ENCODE peak calls at places on chromosome 22, in six cellular contexts. V is lower leg skin, R is T-helper 9 cell, T is ELR, O is endodermal cell, I is right lobe of liver. Z is an unnamed sample.

GRCh38 chr22:37631448-37632173 is 7.9 kb upstream of the SH3BP1 start:
- DNase-seq in V (no peak), R (no peak), T (no peak), O (no peak), I (no peak), Z (no peak)

GRCh38 chr22:49724030-49724892 is 103.4 kb downstream of the BRD1 start:
- DNase-seq in V (peak), R (peak), T (no peak), O (no peak), I (no peak), Z (no peak)

GRCh38 chr22:45159652-45160462 is 3.9 kb upstream of the NUP50 start:
- DNase-seq in V (no peak), R (no peak), T (peak), O (peak), I (no peak), Z (no peak)

GRCh38 chr22:29146771-29147170 is 58.9 kb upstream of the EMID1 start:
- DNase-seq in V (no peak), R (no peak), T (no peak), O (no peak), I (no peak), Z (no peak)

GRCh38 chr22:42754658-42755057 is 34.0 kb upstream of the A4GALT start:
- DNase-seq in V (no peak), R (no peak), T (peak), O (no peak), I (peak), Z (no peak)

GRCh38 chr22:17217179-17217578 is 2.1 kb downstream of the ADA2 start:
- DNase-seq in V (no peak), R (no peak), T (no peak), O (peak), I (no peak), Z (no peak)

GRCh38 chr22:36977401-36977861 is 41.8 kb downstream of the TST start:
- DNase-seq in V (peak), R (peak), T (peak), O (peak), I (peak), Z (peak)

GRCh38 chr22:40436460-40437431 is 66.4 kb downstream of the SGSM3 start:
- DNase-seq in V (no peak), R (no peak), T (peak), O (peak), I (no peak), Z (no peak)

GRCh38 chr22:37629928-37630327 is 9.5 kb upstream of the SH3BP1 start:
- DNase-seq in V (no peak), R (no peak), T (no peak), O (no peak), I (no peak), Z (no peak)

GRCh38 chr22:24548812-24549211 is 6.1 kb downstream of the GUCD1 start:
- DNase-seq in V (no peak), R (no peak), T (no peak), O (no peak), I (peak), Z (no peak)

GRCh38 chr22:31618471-31619176 is 43.4 kb downstream of the PISD start:
- DNase-seq in V (no peak), R (no peak), T (no peak), O (no peak), I (no peak), Z (no peak)

GRCh38 chr22:23060612-23061400 is 9.5 kb upstream of the GNAZ start:
- DNase-seq in V (peak), R (no peak), T (no peak), O (peak), I (peak), Z (no peak)

GRCh38 chr22:33328789-33329296 is 270.7 kb upstream of the SYN3 start:
- DNase-seq in V (no peak), R (no peak), T (no peak), O (no peak), I (no peak), Z (no peak)

GRCh38 chr22:22924369-22925145 is 36.9 kb downstream of the IGLL5 start:
- DNase-seq in V (no peak), R (no peak), T (no peak), O (no peak), I (peak), Z (no peak)

GRCh38 chr22:29541845-29542244 is 11.7 kb downstream of the THOC5 start:
- DNase-seq in V (no peak), R (no peak), T (no peak), O (no peak), I (no peak), Z (no peak)

GRCh38 chr22:28931844-28932561 is 48.6 kb downstream of the ZNRF3 start:
- DNase-seq in V (peak), R (no peak), T (no peak), O (no peak), I (no peak), Z (no peak)

GRCh38 chr22:38336699-38337098 is 19.5 kb upstream of the CSNK1E start:
- DNase-seq in V (peak), R (no peak), T (no peak), O (no peak), I (no peak), Z (no peak)

GRCh38 chr22:24466831-24467249 is 28.3 kb upstream of the UPB1 start:
- DNase-seq in V (no peak), R (no peak), T (peak), O (no peak), I (no peak), Z (peak)

GRCh38 chr22:46251266-46251665 is 1.2 kb upstream of the CDPF1 start:
- DNase-seq in V (no peak), R (no peak), T (peak), O (no peak), I (no peak), Z (no peak)

GRCh38 chr22:27531782-27532530 is 269.6 kb downstream of the MN1 start:
- DNase-seq in V (no peak), R (no peak), T (peak), O (no peak), I (no peak), Z (no peak)

GRCh38 chr22:30187726-30188407 is 58.7 kb downstream of the LIF start:
- DNase-seq in V (no peak), R (no peak), T (no peak), O (no peak), I (no peak), Z (no peak)

GRCh38 chr22:37095113-37095512 is 14.4 kb downstream of the TMPRSS6 start:
- DNase-seq in V (no peak), R (no peak), T (no peak), O (no peak), I (no peak), Z (no peak)

GRCh38 chr22:43257549-43257948 is 70.6 kb upstream of the TTLL12 start:
- DNase-seq in V (no peak), R (no peak), T (no peak), O (no peak), I (no peak), Z (no peak)

GRCh38 chr22:20552450-20552894 is 45.1 kb downstream of the MED15 start:
- DNase-seq in V (peak), R (no peak), T (no peak), O (no peak), I (no peak), Z (peak)

GRCh38 chr22:49873228-49873940 is 19.7 kb downstream of the ZBED4 start:
- DNase-seq in V (no peak), R (no peak), T (no peak), O (no peak), I (no peak), Z (no peak)

GRCh38 chr22:46070215-46070721 is 80.1 kb upstream of the PPARA start:
- DNase-seq in V (peak), R (no peak), T (peak), O (peak), I (peak), Z (peak)

GRCh38 chr22:46860562-46860961 is 98.1 kb downstream of the TBC1D22A start:
- DNase-seq in V (peak), R (no peak), T (no peak), O (peak), I (no peak), Z (no peak)

GRCh38 chr22:28505416-28506156 is 174.1 kb downstream of the TTC28 start:
- DNase-seq in V (no peak), R (no peak), T (no peak), O (peak), I (no peak), Z (no peak)

GRCh38 chr22:25637032-25637431 is 72.6 kb downstream of the GRK3 start:
- DNase-seq in V (no peak), R (no peak), T (no peak), O (no peak), I (no peak), Z (no peak)

GRCh38 chr22:49352361-49353169 is 475.1 kb downstream of the BRD1 start:
- DNase-seq in V (peak), R (no peak), T (no peak), O (peak), I (peak), Z (no peak)

GRCh38 chr22:48704335-48704734 is 1123.3 kb downstream of the BRD1 start:
- DNase-seq in V (no peak), R (no peak), T (no peak), O (no peak), I (peak), Z (no peak)

GRCh38 chr22:48945621-48946458 is 881.8 kb downstream of the BRD1 start:
- DNase-seq in V (peak), R (no peak), T (no peak), O (peak), I (peak), Z (no peak)

GRCh38 chr22:45216133-45217003 is 24.3 kb downstream of the KIAA0930 start:
- DNase-seq in V (no peak), R (no peak), T (no peak), O (peak), I (peak), Z (no peak)

GRCh38 chr22:33240901-33241300 is 182.7 kb upstream of the SYN3 start:
- DNase-seq in V (no peak), R (no peak), T (no peak), O (no peak), I (no peak), Z (no peak)

GRCh38 chr22:48744967-48745841 is 1082.5 kb downstream of the BRD1 start:
- DNase-seq in V (peak), R (no peak), T (no peak), O (no peak), I (no peak), Z (no peak)